ENCODE peak calls at places on chromosome 13, in five cellular contexts. One of them, this sample, is unnamed.

GRCh38 chr13:86932935-86933334 is 738.2 kb upstream of the SLITRK5 start:
- DNase-seq in K562: no peak
- DNase-seq in fibroblast of lung: peak; percentile 14
- DNase-seq in psoas muscle: no peak
- DNase-seq in cardiac fibroblast: no peak
- DNase-seq in this sample: peak; percentile 50

GRCh38 chr13:59424661-59425060 is 739.1 kb downstream of the DIAPH3 start:
- DNase-seq in cardiac fibroblast: peak; percentile 88
- DNase-seq in psoas muscle: no peak
- DNase-seq in K562: no peak
- DNase-seq in fibroblast of lung: peak; percentile 62
- DNase-seq in this sample: peak; percentile 71

GRCh38 chr13:114011226-114011625 is 37.4 kb upstream of the C13orf46 start:
- DNase-seq in fibroblast of lung: no peak
- DNase-seq in K562: no peak
- DNase-seq in cardiac fibroblast: no peak
- DNase-seq in psoas muscle: peak; percentile 13
- DNase-seq in this sample: no peak

GRCh38 chr13:37277435-37278144 is 172.1 kb upstream of the CSNK1A1L start:
- DNase-seq in K562: no peak
- DNase-seq in fibroblast of lung: peak; percentile 80
- DNase-seq in psoas muscle: no peak
- DNase-seq in cardiac fibroblast: peak; percentile 53
- DNase-seq in this sample: peak; percentile 18

GRCh38 chr13:44620057-44620456 is 43.9 kb upstream of the TSC22D1 start:
- DNase-seq in K562: no peak
- DNase-seq in psoas muscle: no peak
- DNase-seq in fibroblast of lung: peak; percentile 69
- DNase-seq in cardiac fibroblast: peak; percentile 41
- DNase-seq in this sample: no peak

GRCh38 chr13:30735025-30735967 is at the start of gene ALOX5AP:
- DNase-seq in psoas muscle: no peak
- DNase-seq in fibroblast of lung: no peak
- DNase-seq in K562: no peak
- DNase-seq in cardiac fibroblast: no peak
- DNase-seq in this sample: peak; percentile 34

GRCh38 chr13:35378939-35379338 is 97.5 kb downstream of the MAB21L1 start:
- DNase-seq in cardiac fibroblast: peak; percentile 29
- DNase-seq in psoas muscle: no peak
- DNase-seq in K562: no peak
- DNase-seq in fibroblast of lung: peak; percentile 45
- DNase-seq in this sample: peak; percentile 30

GRCh38 chr13:30908416-30908980 is 2.4 kb downstream of the MEDAG start:
- DNase-seq in psoas muscle: no peak
- DNase-seq in K562: no peak
- DNase-seq in cardiac fibroblast: peak; percentile 48
- DNase-seq in fibroblast of lung: peak; percentile 82
- DNase-seq in this sample: peak; percentile 61

GRCh38 chr13:79246575-79246949 is 159.5 kb downstream of the RBM26 start:
- DNase-seq in cardiac fibroblast: no peak
- DNase-seq in fibroblast of lung: no peak
- DNase-seq in psoas muscle: no peak
- DNase-seq in K562: no peak
- DNase-seq in this sample: no peak

GRCh38 chr13:91249370-91249769 is 98.1 kb upstream of the MIR17HG start:
- DNase-seq in psoas muscle: no peak
- DNase-seq in cardiac fibroblast: no peak
- DNase-seq in fibroblast of lung: no peak
- DNase-seq in K562: no peak
- DNase-seq in this sample: no peak
- H3K4me3 ChIP-seq in psoas muscle: no peak overlapping the region
- H3K4me3 ChIP-seq in cardiac fibroblast: no peak overlapping the region
- H3K4me3 ChIP-seq in fibroblast of lung: no peak overlapping the region
- H3K4me3 ChIP-seq in K562: no peak overlapping the region
- H3K4me3 ChIP-seq in this sample: no peak overlapping the region

GRCh38 chr13:23786607-23787006 is 102.6 kb downstream of the MIPEP start:
- DNase-seq in K562: no peak
- DNase-seq in fibroblast of lung: no peak
- DNase-seq in cardiac fibroblast: no peak
- DNase-seq in psoas muscle: no peak
- DNase-seq in this sample: no peak
- TF ChIP-seq CTCF in K562: no peak
- TF ChIP-seq CTCF in fibroblast of lung: no peak
- TF ChIP-seq CTCF in cardiac fibroblast: no peak
- TF ChIP-seq CTCF in psoas muscle: no peak
- TF ChIP-seq CTCF in this sample: no peak

GRCh38 chr13:33217256-33217655 is 68.3 kb downstream of the STARD13 start:
- DNase-seq in fibroblast of lung: peak; percentile 20
- DNase-seq in psoas muscle: no peak
- DNase-seq in K562: no peak
- DNase-seq in cardiac fibroblast: no peak
- DNase-seq in this sample: peak; percentile 67

GRCh38 chr13:33213024-33213795 is 72.3 kb downstream of the STARD13 start:
- DNase-seq in psoas muscle: no peak
- DNase-seq in fibroblast of lung: peak; percentile 88
- DNase-seq in K562: no peak
- DNase-seq in cardiac fibroblast: no peak
- DNase-seq in this sample: peak; percentile 83

GRCh38 chr13:33212396-33212795 is 73.2 kb downstream of the STARD13 start:
- DNase-seq in fibroblast of lung: no peak
- DNase-seq in psoas muscle: no peak
- DNase-seq in K562: no peak
- DNase-seq in cardiac fibroblast: no peak
- DNase-seq in this sample: no peak

GRCh38 chr13:33218020-33218419 is 67.5 kb downstream of the STARD13 start:
- DNase-seq in fibroblast of lung: peak; percentile 91
- DNase-seq in cardiac fibroblast: peak; percentile 48
- DNase-seq in psoas muscle: no peak
- DNase-seq in K562: no peak
- DNase-seq in this sample: peak; percentile 88

DNA sequence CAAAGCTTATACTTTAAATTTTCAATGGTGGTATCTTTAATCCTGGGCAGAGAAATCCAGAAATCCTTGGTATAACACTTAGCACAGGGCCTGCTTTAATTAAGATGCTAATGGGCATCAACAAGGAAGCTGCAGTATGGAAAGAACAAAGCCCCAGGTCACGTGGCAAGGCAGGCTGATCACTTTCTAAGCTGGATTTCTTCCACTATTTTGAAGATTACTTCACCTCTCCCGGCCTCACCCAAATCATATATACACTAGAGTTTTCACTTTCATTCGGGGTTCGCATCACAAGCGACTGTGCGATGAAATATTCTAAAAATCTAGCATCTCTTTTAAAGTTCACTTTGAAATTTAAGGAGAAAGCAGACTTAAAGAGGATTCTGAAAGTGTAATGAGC is 71.8 kb downstream of the STARD13 start:
- DNase-seq in cardiac fibroblast: no peak
- DNase-seq in K562: no peak
- DNase-seq in psoas muscle: no peak
- DNase-seq in fibroblast of lung: peak; percentile 66
- DNase-seq in this sample: peak; percentile 61
- H3K4me3 ChIP-seq in cardiac fibroblast: no peak overlapping the region
- H3K4me3 ChIP-seq in K562: no peak overlapping the region
- H3K4me3 ChIP-seq in psoas muscle: no peak overlapping the region
- H3K4me3 ChIP-seq in fibroblast of lung: no peak overlapping the region
- H3K4me3 ChIP-seq in this sample: no peak overlapping the region

GRCh38 chr13:100848304-100848703 is 173.7 kb upstream of the TMTC4 start:
- DNase-seq in psoas muscle: no peak
- DNase-seq in K562: peak; percentile 4
- DNase-seq in cardiac fibroblast: no peak
- DNase-seq in fibroblast of lung: no peak
- DNase-seq in this sample: no peak
- TF ChIP-seq CTCF in psoas muscle: no peak
- TF ChIP-seq CTCF in K562: no peak
- TF ChIP-seq CTCF in cardiac fibroblast: no peak
- TF ChIP-seq CTCF in fibroblast of lung: no peak
- TF ChIP-seq CTCF in this sample: no peak

GRCh38 chr13:94712287-94712811 is at the start of gene SOX21:
- DNase-seq in psoas muscle: no peak
- DNase-seq in fibroblast of lung: no peak
- DNase-seq in K562: no peak
- DNase-seq in cardiac fibroblast: no peak
- DNase-seq in this sample: no peak
- H3K4me3 ChIP-seq in psoas muscle: peak within 1 kb of the TSS; percentile 58
- H3K4me3 ChIP-seq in fibroblast of lung: no peak within 1 kb of the TSS
- H3K4me3 ChIP-seq in K562: no peak within 1 kb of the TSS
- H3K4me3 ChIP-seq in cardiac fibroblast: peak within 1 kb of the TSS; percentile 11
- H3K4me3 ChIP-seq in this sample: no peak within 1 kb of the TSS

GRCh38 chr13:23868521-23868920 is 20.7 kb downstream of the MIPEP start:
- DNase-seq in psoas muscle: no peak
- DNase-seq in fibroblast of lung: peak; percentile 77
- DNase-seq in cardiac fibroblast: peak; percentile 93
- DNase-seq in K562: no peak
- DNase-seq in this sample: peak; percentile 85

GRCh38 chr13:23870356-23871146 is 18.6 kb downstream of the MIPEP start:
- DNase-seq in psoas muscle: no peak
- DNase-seq in K562: no peak
- DNase-seq in fibroblast of lung: no peak
- DNase-seq in cardiac fibroblast: peak; percentile 13
- DNase-seq in this sample: no peak

GRCh38 chr13:23876265-23876664 is 12.9 kb downstream of the MIPEP start:
- DNase-seq in K562: no peak
- DNase-seq in psoas muscle: no peak
- DNase-seq in fibroblast of lung: no peak
- DNase-seq in cardiac fibroblast: peak; percentile 29
- DNase-seq in this sample: peak; percentile 50

GRCh38 chr13:23867027-23867491 is 22.1 kb downstream of the MIPEP start:
- DNase-seq in cardiac fibroblast: peak; percentile 72
- DNase-seq in psoas muscle: no peak
- DNase-seq in K562: peak; percentile 12
- DNase-seq in fibroblast of lung: peak; percentile 73
- DNase-seq in this sample: peak; percentile 78

DNA sequence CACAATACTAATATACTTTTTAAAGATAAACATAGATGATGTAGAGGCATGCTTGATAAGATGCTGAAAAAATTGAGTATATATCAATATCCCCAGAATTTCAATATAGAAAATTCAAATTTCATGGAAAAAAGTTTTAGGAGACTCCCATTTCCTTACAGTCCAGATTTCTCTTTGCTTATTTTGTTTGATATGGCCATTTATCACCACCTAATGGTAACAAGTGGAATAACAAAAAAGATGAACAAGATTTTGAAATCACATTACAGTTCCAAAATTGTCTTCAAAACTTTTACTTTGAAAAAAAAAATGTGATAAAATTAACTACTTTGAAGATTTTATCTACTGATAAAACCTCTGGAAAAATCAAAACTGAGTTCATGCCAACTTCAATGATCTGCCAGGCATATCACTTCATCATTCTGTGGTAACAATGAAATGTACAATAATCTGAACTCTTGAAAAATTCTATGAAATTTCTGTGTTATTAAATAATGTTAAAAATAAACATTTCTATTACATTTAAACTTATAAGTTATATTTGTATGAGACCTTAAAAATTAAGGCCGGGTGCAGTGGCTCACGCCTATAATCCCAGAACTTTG is 17.5 kb downstream of the MIPEP start:
- DNase-seq in K562: peak; percentile 12
- DNase-seq in cardiac fibroblast: peak; percentile 69
- DNase-seq in fibroblast of lung: peak; percentile 40
- DNase-seq in psoas muscle: no peak
- DNase-seq in this sample: peak; percentile 68
- TF ChIP-seq CTCF in K562: no peak
- TF ChIP-seq CTCF in cardiac fibroblast: peak; percentile 41
- TF ChIP-seq CTCF in fibroblast of lung: peak; percentile 22
- TF ChIP-seq CTCF in psoas muscle: peak; percentile 72
- TF ChIP-seq CTCF in this sample: peak; percentile 58

DNA sequence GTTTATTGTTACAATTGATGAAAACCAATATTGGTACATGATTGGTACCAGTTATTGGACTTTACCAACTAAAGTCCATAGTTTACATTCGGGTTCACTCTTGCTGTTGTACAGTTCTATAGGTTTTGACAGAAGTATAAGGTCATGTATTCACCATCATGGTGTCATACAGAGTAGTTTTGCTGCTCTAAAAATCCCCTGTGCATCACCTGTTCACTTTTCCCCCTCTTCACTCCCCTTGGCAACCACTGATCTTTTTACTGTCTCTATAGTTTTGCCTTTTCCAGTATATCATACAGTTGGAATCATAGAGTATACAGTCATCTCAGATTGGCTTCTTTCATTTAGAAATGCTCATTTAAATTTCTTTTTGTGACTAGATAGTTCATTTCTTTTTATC is 51.2 kb upstream of the MED4 start:
- DNase-seq in psoas muscle: no peak
- DNase-seq in K562: no peak
- DNase-seq in cardiac fibroblast: no peak
- DNase-seq in fibroblast of lung: no peak
- DNase-seq in this sample: no peak
- H3K4me3 ChIP-seq in psoas muscle: no peak overlapping the region
- H3K4me3 ChIP-seq in K562: no peak overlapping the region
- H3K4me3 ChIP-seq in cardiac fibroblast: no peak overlapping the region
- H3K4me3 ChIP-seq in fibroblast of lung: no peak overlapping the region
- H3K4me3 ChIP-seq in this sample: no peak overlapping the region

This sample was measured in choroid plexus epithelial cell.